ENCODE peak calls at places on chromosomes 4 and X, in seven cellular contexts. P is GM20000; Q is GM06990; M is keratinocyte; O is CD8-positive, alpha-beta T cell; D is cardiac fibroblast; N is WTC11. V is an unnamed sample.

GRCh38 chrX:55767100-55767499 is 49.6 kb downstream of the RRAGB start:
- DNase-seq in P (no peak), D (peak; percentile 33), Q (no peak), M (no peak), O (no peak), N (no peak), V (no peak)

GRCh38 chrX:48509619-48510018 is 827 bp downstream of the PORCN start:
- DNase-seq in M (no peak), Q (no peak), P (no peak), N (no peak), O (no peak), D (no peak), V (no peak)

GRCh38 chr4:122606364-122607043 is 14.4 kb downstream of the IL21 start:
- DNase-seq in D (no peak), O (no peak), Q (no peak), M (no peak), N (peak; percentile 51), P (no peak), V (no peak)

GRCh38 chr4:45004847-45005565 is 278.6 kb upstream of the GNPDA2 start:
- DNase-seq in Q (no peak), P (no peak), N (no peak), D (peak; percentile 1), O (no peak), M (no peak), V (no peak)

GRCh38 chr4:173288296-173288695 is 45.9 kb downstream of the HMGB2 start:
- DNase-seq in P (peak; percentile 18), D (peak; percentile 81), O (peak; percentile 66), Q (peak; percentile 9), M (no peak), N (peak; percentile 84), V (peak; percentile 1)

GRCh38 chrX:118346258-118347094 is 570 bp downstream of the WDR44 start:
- DNase-seq in D (no peak), Q (peak; percentile 68), N (peak; percentile 18), P (no peak), O (peak; percentile 61), M (no peak), V (no peak)

GRCh38 chr4:153781280-153781679 is 7.6 kb downstream of the SFRP2 start:
- DNase-seq in M (no peak), Q (no peak), D (no peak), P (no peak), O (no peak), N (no peak), V (no peak)

GRCh38 chr4:7915875-7916242 is 23.8 kb downstream of the AFAP1 start:
- DNase-seq in P (no peak), M (no peak), N (no peak), Q (no peak), D (no peak), O (no peak), V (no peak)

GRCh38 chrX:45850775-45851433 is 650.2 kb upstream of the DIPK2B start:
- DNase-seq in O (no peak), P (peak; percentile 13), M (no peak), N (peak; percentile 28), D (peak; percentile 27), Q (no peak), V (no peak)

GRCh38 chrX:2325076-2325784 is 175.5 kb downstream of the DHRSX start:
- DNase-seq in N (no peak), Q (peak; percentile 65), O (peak; percentile 40), D (peak; percentile 87), P (no peak), M (no peak), V (peak; percentile 94)

GRCh38 chr4:39814403-39815185 is 116.7 kb downstream of the UBE2K start:
- DNase-seq in O (no peak), M (no peak), Q (peak; percentile 16), N (no peak), P (peak; percentile 23), D (peak; percentile 29), V (no peak)

GRCh38 chr4:89915151-89915550 is 20.5 kb downstream of the MMRN1 start:
- DNase-seq in M (no peak), N (no peak), O (no peak), D (no peak), P (no peak), Q (no peak), V (no peak)

GRCh38 chr4:89913623-89914022 is 19.0 kb downstream of the MMRN1 start:
- DNase-seq in P (no peak), M (no peak), Q (no peak), O (no peak), N (no peak), D (no peak), V (no peak)

GRCh38 chr4:89915937-89916336 is 21.3 kb downstream of the MMRN1 start:
- DNase-seq in N (no peak), O (no peak), D (no peak), M (no peak), Q (no peak), P (no peak), V (no peak)

GRCh38 chr4:89914609-89915008 is 20.0 kb downstream of the MMRN1 start:
- DNase-seq in D (no peak), O (no peak), P (no peak), N (no peak), M (no peak), Q (no peak), V (no peak)
- TF ChIP-seq CTCF in D (no peak), O (no peak), P (no peak), N (no peak), M (no peak), Q (peak; percentile 12), V (no peak)

GRCh38 chr4:52861879-52862604 is at the start of gene RASL11B:
- DNase-seq in P (peak; percentile 97), D (peak; percentile 72), N (peak; percentile 86), Q (peak; percentile 85), M (no peak), O (peak; percentile 79), V (no peak)
- TF ChIP-seq CTCF in P (no peak), D (no peak), N (no peak), Q (no peak), M (no peak), O (peak; percentile 33), V (no peak)

DNA sequence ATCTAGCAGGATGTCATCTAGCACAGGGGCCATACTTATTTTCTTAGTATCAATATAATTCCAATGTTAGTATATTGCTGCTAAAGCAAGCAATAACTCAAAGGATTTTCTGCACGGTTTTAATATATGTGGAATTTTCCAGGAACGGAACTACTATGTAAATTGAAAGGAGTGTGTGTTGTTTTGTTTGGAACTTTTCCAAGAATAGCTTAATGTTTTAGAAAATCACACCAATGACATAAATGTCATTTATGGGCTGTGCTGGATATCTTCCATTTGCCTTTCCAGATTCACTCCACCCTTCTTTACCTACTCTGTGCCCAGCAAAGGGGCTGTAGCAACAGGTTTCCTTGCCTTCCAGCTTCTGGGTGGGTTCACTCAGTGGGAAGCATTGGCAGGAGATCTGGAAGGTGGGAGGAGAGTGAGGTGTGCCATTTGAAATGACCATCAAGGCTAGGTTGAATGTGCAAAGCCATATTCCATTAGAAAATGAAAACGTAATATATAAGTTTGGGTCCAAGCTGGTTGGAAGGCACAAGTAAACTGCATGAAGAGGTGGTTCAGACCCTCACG is 25.2 kb upstream of the ZFX start:
- DNase-seq in M (no peak), P (no peak), D (no peak), N (no peak), Q (no peak), O (no peak), V (no peak)
- TF ChIP-seq CTCF in M (no peak), P (no peak), D (no peak), N (no peak), Q (no peak), O (no peak), V (no peak)

DNA sequence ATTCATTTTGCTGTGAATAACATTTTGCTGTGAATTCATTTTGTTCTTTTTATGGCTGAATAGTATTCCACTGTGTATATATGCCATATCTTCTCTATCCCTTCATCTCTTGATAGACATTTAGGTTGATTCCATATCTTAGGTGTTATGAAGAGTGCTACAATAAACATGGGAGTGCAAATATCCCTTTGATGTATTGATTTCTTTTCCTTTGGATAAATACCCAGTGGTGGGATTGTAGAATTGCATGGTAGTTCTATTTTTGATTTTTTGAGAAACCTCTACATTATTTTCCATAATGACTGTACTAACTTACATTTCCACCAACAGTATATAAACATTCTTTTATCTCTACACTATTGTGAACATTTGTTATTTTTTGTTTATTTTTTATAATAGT is 555.9 kb downstream of the PDHA2 start:
- DNase-seq in P (no peak), O (no peak), Q (no peak), M (no peak), D (no peak), N (no peak), V (no peak)
- TF ChIP-seq CTCF in P (no peak), O (no peak), Q (no peak), M (no peak), D (no peak), N (no peak), V (no peak)

GRCh38 chr4:184250795-184251679 is 33.4 kb upstream of the ENPP6 start:
- DNase-seq in D (peak; percentile 65), P (peak; percentile 79), M (no peak), Q (no peak), N (no peak), O (no peak), V (peak; percentile 20)
- TF ChIP-seq CTCF in D (peak; percentile 62), P (peak; percentile 39), M (peak; percentile 47), Q (peak; percentile 62), N (peak; percentile 54), O (peak; percentile 79), V (peak; percentile 62)

GRCh38 chr4:79247695-79248394 is 78.0 kb downstream of the NAA11 start:
- DNase-seq in N (no peak), P (no peak), O (no peak), M (no peak), D (no peak), Q (no peak), V (no peak)

GRCh38 chr4:79237836-79238235 is 88.0 kb downstream of the NAA11 start:
- DNase-seq in N (no peak), P (no peak), D (peak; percentile 19), Q (no peak), O (no peak), M (no peak), V (no peak)

GRCh38 chr4:79241846-79242245 is 84.0 kb downstream of the NAA11 start:
- DNase-seq in O (no peak), N (no peak), P (no peak), Q (no peak), D (peak; percentile 34), M (no peak), V (peak; percentile 7)
- TF ChIP-seq CTCF in O (no peak), N (peak; percentile 28), P (no peak), Q (peak; percentile 5), D (peak; percentile 2), M (peak; percentile 41), V (peak; percentile 45)